ENCODE peak calls at places on chromosome 19, in five cellular contexts. One of them, this sample, is unnamed.

GRCh38 chr19:55640043-55640576 is 692 bp upstream of the ZNF580 start:
- DNase-seq in CD8-positive, alpha-beta T cell: peak; percentile 83
- DNase-seq in Peyer's patch: peak; percentile 89
- DNase-seq in colonic mucosa: peak; percentile 60
- DNase-seq in upper lobe of right lung: peak; percentile 88
- DNase-seq in this sample: peak; percentile 65

GRCh38 chr19:48393559-48394330 is at the start of gene GRIN2D:
- DNase-seq in Peyer's patch: no peak
- DNase-seq in upper lobe of right lung: no peak
- DNase-seq in CD8-positive, alpha-beta T cell: peak; percentile 58
- DNase-seq in colonic mucosa: no peak
- DNase-seq in this sample: peak; percentile 23

GRCh38 chr19:18023596-18024212 is 15.7 kb downstream of the ARRDC2 start:
- DNase-seq in upper lobe of right lung: peak; percentile 92
- DNase-seq in Peyer's patch: peak; percentile 97
- DNase-seq in CD8-positive, alpha-beta T cell: peak; percentile 82
- DNase-seq in colonic mucosa: peak; percentile 72
- DNase-seq in this sample: peak; percentile 73

GRCh38 chr19:50639121-50640112 is at the start of gene SYT3:
- DNase-seq in CD8-positive, alpha-beta T cell: peak; percentile 57
- DNase-seq in Peyer's patch: peak; percentile 53
- DNase-seq in upper lobe of right lung: peak; percentile 79
- DNase-seq in colonic mucosa: no peak
- DNase-seq in this sample: no peak

GRCh38 chr19:1038995-1039645 is 787 bp upstream of the ABCA7 start:
- DNase-seq in CD8-positive, alpha-beta T cell: no peak
- DNase-seq in upper lobe of right lung: no peak
- DNase-seq in colonic mucosa: no peak
- DNase-seq in Peyer's patch: no peak
- DNase-seq in this sample: peak; percentile 10

GRCh38 chr19:53662209-53662608 is 30.4 kb downstream of the DPRX start:
- DNase-seq in Peyer's patch: no peak
- DNase-seq in colonic mucosa: no peak
- DNase-seq in upper lobe of right lung: no peak
- DNase-seq in CD8-positive, alpha-beta T cell: no peak
- DNase-seq in this sample: no peak

GRCh38 chr19:21586341-21587116 is 81.1 kb downstream of the ZNF429 start:
- DNase-seq in upper lobe of right lung: peak; percentile 70
- DNase-seq in colonic mucosa: no peak
- DNase-seq in Peyer's patch: peak; percentile 49
- DNase-seq in CD8-positive, alpha-beta T cell: peak; percentile 58
- DNase-seq in this sample: no peak

GRCh38 chr19:14632286-14632685 is 42.4 kb downstream of the ADGRE3 start:
- DNase-seq in upper lobe of right lung: no peak
- DNase-seq in Peyer's patch: no peak
- DNase-seq in CD8-positive, alpha-beta T cell: no peak
- DNase-seq in colonic mucosa: peak; percentile 20
- DNase-seq in this sample: no peak

GRCh38 chr19:3932931-3933810 is at the start of gene NMRK2:
- DNase-seq in upper lobe of right lung: no peak
- DNase-seq in colonic mucosa: no peak
- DNase-seq in Peyer's patch: no peak
- DNase-seq in CD8-positive, alpha-beta T cell: no peak
- DNase-seq in this sample: no peak

GRCh38 chr19:4369888-4370260 is 26.5 kb downstream of the MPND start:
- DNase-seq in Peyer's patch: peak; percentile 90
- DNase-seq in CD8-positive, alpha-beta T cell: peak; percentile 82
- DNase-seq in colonic mucosa: peak; percentile 68
- DNase-seq in upper lobe of right lung: peak; percentile 83
- DNase-seq in this sample: peak; percentile 53

GRCh38 chr19:11138659-11139526 is 16.7 kb downstream of the SPC24 start:
- DNase-seq in Peyer's patch: peak; percentile 67
- DNase-seq in CD8-positive, alpha-beta T cell: no peak
- DNase-seq in colonic mucosa: peak; percentile 60
- DNase-seq in upper lobe of right lung: peak; percentile 72
- DNase-seq in this sample: no peak

GRCh38 chr19:58228584-58229254 is at the start of gene ZNF544:
- DNase-seq in Peyer's patch: peak; percentile 90
- DNase-seq in upper lobe of right lung: peak; percentile 90
- DNase-seq in colonic mucosa: peak; percentile 89
- DNase-seq in CD8-positive, alpha-beta T cell: peak; percentile 78
- DNase-seq in this sample: no peak
- H3K9me3 ChIP-seq in Peyer's patch: peaks cover 9% of the 10 kb centered on the region
- H3K9me3 ChIP-seq in upper lobe of right lung: peaks cover 13% of the 10 kb centered on the region
- H3K9me3 ChIP-seq in colonic mucosa: no peaks in the 10 kb centered on the region
- H3K9me3 ChIP-seq in CD8-positive, alpha-beta T cell: peaks cover 5% of the 10 kb centered on the region
- H3K9me3 ChIP-seq in this sample: no peaks in the 10 kb centered on the region

DNA sequence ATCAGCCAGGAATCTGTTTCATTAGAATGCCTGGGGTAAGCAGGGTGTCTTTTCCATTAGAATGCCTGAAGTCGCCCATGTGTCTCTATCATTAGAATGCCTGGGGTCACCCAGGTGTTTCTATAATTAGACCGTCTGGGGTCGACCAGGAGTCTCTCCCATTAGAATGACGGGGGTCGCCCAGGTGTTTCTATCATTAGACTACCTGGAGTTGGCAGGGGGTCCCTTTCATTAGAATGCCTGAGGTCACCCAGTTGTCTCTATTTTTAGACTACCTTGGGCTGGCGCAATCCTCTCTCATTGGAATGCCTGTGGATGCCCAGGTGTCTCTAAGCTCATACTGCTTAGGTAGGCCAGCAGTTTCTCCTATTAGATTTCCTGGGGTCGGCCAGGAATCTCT is 1447.6 kb downstream of the UQCRFS1 start:
- DNase-seq in CD8-positive, alpha-beta T cell: no peak
- DNase-seq in upper lobe of right lung: no peak
- DNase-seq in colonic mucosa: no peak
- DNase-seq in Peyer's patch: no peak
- DNase-seq in this sample: no peak
- H3K9me3 ChIP-seq in CD8-positive, alpha-beta T cell: peaks cover 21% of the 10 kb centered on the region
- H3K9me3 ChIP-seq in upper lobe of right lung: peaks cover 5% of the 10 kb centered on the region
- H3K9me3 ChIP-seq in colonic mucosa: no peaks in the 10 kb centered on the region
- H3K9me3 ChIP-seq in Peyer's patch: peaks cover 13% of the 10 kb centered on the region
- H3K9me3 ChIP-seq in this sample: no peaks in the 10 kb centered on the region

GRCh38 chr19:13086341-13086740 is 16.3 kb downstream of the LYL1 start:
- DNase-seq in upper lobe of right lung: no peak
- DNase-seq in colonic mucosa: no peak
- DNase-seq in Peyer's patch: no peak
- DNase-seq in CD8-positive, alpha-beta T cell: no peak
- DNase-seq in this sample: no peak

GRCh38 chr19:13089139-13089856 is 13.4 kb downstream of the LYL1 start:
- DNase-seq in Peyer's patch: no peak
- DNase-seq in CD8-positive, alpha-beta T cell: no peak
- DNase-seq in colonic mucosa: no peak
- DNase-seq in upper lobe of right lung: no peak
- DNase-seq in this sample: no peak

GRCh38 chr19:13089857-13090507 is 12.7 kb downstream of the LYL1 start:
- DNase-seq in upper lobe of right lung: no peak
- DNase-seq in colonic mucosa: no peak
- DNase-seq in Peyer's patch: no peak
- DNase-seq in CD8-positive, alpha-beta T cell: no peak
- DNase-seq in this sample: no peak

GRCh38 chr19:13087295-13087694 is 15.4 kb downstream of the LYL1 start:
- DNase-seq in colonic mucosa: no peak
- DNase-seq in Peyer's patch: no peak
- DNase-seq in CD8-positive, alpha-beta T cell: no peak
- DNase-seq in upper lobe of right lung: no peak
- DNase-seq in this sample: no peak

GRCh38 chr19:13087795-13088537 is 14.7 kb downstream of the LYL1 start:
- DNase-seq in Peyer's patch: no peak
- DNase-seq in colonic mucosa: no peak
- DNase-seq in upper lobe of right lung: no peak
- DNase-seq in CD8-positive, alpha-beta T cell: no peak
- DNase-seq in this sample: no peak
- H3K9me3 ChIP-seq in Peyer's patch: no peaks in the 10 kb centered on the region
- H3K9me3 ChIP-seq in colonic mucosa: no peaks in the 10 kb centered on the region
- H3K9me3 ChIP-seq in upper lobe of right lung: no peaks in the 10 kb centered on the region
- H3K9me3 ChIP-seq in CD8-positive, alpha-beta T cell: no peaks in the 10 kb centered on the region
- H3K9me3 ChIP-seq in this sample: no peaks in the 10 kb centered on the region

DNA sequence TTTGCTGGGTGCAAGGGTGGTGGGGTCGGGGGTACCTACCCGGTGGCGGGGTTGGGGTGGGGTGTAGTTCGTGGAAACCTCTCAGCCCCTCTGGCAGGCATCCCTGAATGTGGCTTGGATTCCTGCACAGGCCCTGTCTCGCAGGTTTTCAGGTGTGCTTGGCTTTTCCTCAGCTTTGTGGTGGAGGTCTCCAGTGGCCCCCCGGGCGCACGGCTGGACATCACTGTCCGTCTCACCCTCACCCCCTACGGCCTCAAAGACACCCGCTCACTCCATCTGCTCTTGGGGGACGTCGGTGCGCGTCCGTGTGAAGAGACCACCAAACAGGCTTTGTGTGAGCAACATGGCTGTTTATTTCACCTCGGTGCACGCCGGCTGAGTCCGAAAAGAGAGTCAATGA is 44.3 kb downstream of the ZNF146 start:
- DNase-seq in colonic mucosa: no peak
- DNase-seq in CD8-positive, alpha-beta T cell: no peak
- DNase-seq in upper lobe of right lung: no peak
- DNase-seq in Peyer's patch: no peak
- DNase-seq in this sample: no peak
- H3K9me3 ChIP-seq in colonic mucosa: no peaks in the 10 kb centered on the region
- H3K9me3 ChIP-seq in CD8-positive, alpha-beta T cell: no peaks in the 10 kb centered on the region
- H3K9me3 ChIP-seq in upper lobe of right lung: no peaks in the 10 kb centered on the region
- H3K9me3 ChIP-seq in Peyer's patch: no peaks in the 10 kb centered on the region
- H3K9me3 ChIP-seq in this sample: no peaks in the 10 kb centered on the region

DNA sequence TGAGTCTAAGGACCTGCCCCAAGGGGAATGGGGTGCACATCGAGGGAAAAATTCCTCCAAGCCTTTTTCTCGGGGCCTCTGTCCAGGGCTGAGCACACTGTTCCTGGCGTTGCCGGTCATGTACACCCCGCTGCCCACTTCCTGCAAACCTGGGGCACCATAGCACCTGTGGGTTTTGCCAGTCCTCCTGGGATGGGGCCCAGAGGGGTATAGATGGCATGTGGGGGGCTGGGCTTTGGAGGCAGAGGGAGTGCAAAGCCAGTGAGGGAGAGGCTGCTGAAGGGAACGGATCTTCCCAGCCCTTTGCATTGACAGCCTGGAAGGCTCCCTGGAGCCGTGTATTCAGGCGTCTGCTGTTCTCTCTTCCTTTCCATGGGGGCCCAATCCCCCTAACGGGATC is 187.3 kb downstream of the ZNF536 start:
- DNase-seq in upper lobe of right lung: no peak
- DNase-seq in colonic mucosa: no peak
- DNase-seq in Peyer's patch: no peak
- DNase-seq in CD8-positive, alpha-beta T cell: no peak
- DNase-seq in this sample: no peak
- H3K9me3 ChIP-seq in upper lobe of right lung: no peaks in the 10 kb centered on the region
- H3K9me3 ChIP-seq in colonic mucosa: no peaks in the 10 kb centered on the region
- H3K9me3 ChIP-seq in Peyer's patch: no peaks in the 10 kb centered on the region
- H3K9me3 ChIP-seq in CD8-positive, alpha-beta T cell: no peaks in the 10 kb centered on the region
- H3K9me3 ChIP-seq in this sample: no peaks in the 10 kb centered on the region

GRCh38 chr19:33687761-33688656 is 66.3 kb downstream of the CHST8 start:
- DNase-seq in Peyer's patch: no peak
- DNase-seq in colonic mucosa: no peak
- DNase-seq in CD8-positive, alpha-beta T cell: no peak
- DNase-seq in upper lobe of right lung: peak; percentile 57
- DNase-seq in this sample: no peak
- H3K9me3 ChIP-seq in Peyer's patch: no peaks in the 10 kb centered on the region
- H3K9me3 ChIP-seq in colonic mucosa: no peaks in the 10 kb centered on the region
- H3K9me3 ChIP-seq in CD8-positive, alpha-beta T cell: no peaks in the 10 kb centered on the region
- H3K9me3 ChIP-seq in upper lobe of right lung: no peaks in the 10 kb centered on the region
- H3K9me3 ChIP-seq in this sample: no peaks in the 10 kb centered on the region

DNA sequence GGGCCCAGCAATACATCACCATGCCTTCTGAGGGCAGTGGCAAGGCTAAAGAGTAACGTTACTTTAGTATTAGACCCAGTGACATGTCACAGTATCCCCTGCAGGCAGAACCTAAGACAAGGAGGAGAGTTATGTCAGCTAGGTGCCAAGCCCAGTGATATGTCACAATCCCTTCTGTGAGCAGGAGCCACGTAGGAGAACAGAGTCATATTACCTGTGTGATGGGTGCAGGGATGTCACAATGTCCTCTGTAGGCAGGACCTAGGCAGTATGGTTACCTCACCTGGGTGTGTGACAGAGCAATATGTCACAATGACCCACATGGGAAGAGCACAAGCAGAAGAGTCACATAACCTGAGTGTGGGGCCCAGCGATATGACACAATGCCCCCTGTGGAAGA is 121.8 kb downstream of the ZNF675 start:
- DNase-seq in colonic mucosa: no peak
- DNase-seq in Peyer's patch: no peak
- DNase-seq in upper lobe of right lung: no peak
- DNase-seq in CD8-positive, alpha-beta T cell: no peak
- DNase-seq in this sample: no peak
- H3K9me3 ChIP-seq in colonic mucosa: no peaks in the 10 kb centered on the region
- H3K9me3 ChIP-seq in Peyer's patch: peaks cover 6% of the 10 kb centered on the region
- H3K9me3 ChIP-seq in upper lobe of right lung: peaks cover 8% of the 10 kb centered on the region
- H3K9me3 ChIP-seq in CD8-positive, alpha-beta T cell: peaks cover 10% of the 10 kb centered on the region
- H3K9me3 ChIP-seq in this sample: no peaks in the 10 kb centered on the region

This sample was measured in T-helper 17 cell.